ENCODE peak calls at places on chromosomes 1 and 21, in six cellular contexts. One of them, this sample, is unnamed.

GRCh38 chr1:226202246-226202645 is 15.7 kb upstream of the ACBD3 start:
- DNase-seq in BE2C: no peak
- DNase-seq in GM20000: no peak
- DNase-seq in NCI-H524: no peak
- DNase-seq in lung microvascular endothelial cell: no peak
- DNase-seq in T-helper 2 cell: no peak
- DNase-seq in this sample: no peak

GRCh38 chr1:174426153-174426552 is 21.6 kb upstream of the GPR52 start:
- DNase-seq in BE2C: no peak
- DNase-seq in GM20000: no peak
- DNase-seq in NCI-H524: no peak
- DNase-seq in lung microvascular endothelial cell: no peak
- DNase-seq in T-helper 2 cell: no peak
- DNase-seq in this sample: no peak

GRCh38 chr1:154940880-154941228 is 4.3 kb upstream of the PMVK start:
- DNase-seq in BE2C: no peak
- DNase-seq in GM20000: peak; percentile 45
- DNase-seq in NCI-H524: no peak
- DNase-seq in lung microvascular endothelial cell: no peak
- DNase-seq in T-helper 2 cell: no peak
- DNase-seq in this sample: no peak

GRCh38 chr1:25182629-25183028 is 49.7 kb downstream of the SYF2 start:
- DNase-seq in BE2C: no peak
- DNase-seq in GM20000: no peak
- DNase-seq in NCI-H524: no peak
- DNase-seq in lung microvascular endothelial cell: no peak
- DNase-seq in T-helper 2 cell: no peak
- DNase-seq in this sample: no peak

GRCh38 chr1:10449731-10450130 is at the start of gene CORT:
- DNase-seq in BE2C: no peak
- DNase-seq in GM20000: no peak
- DNase-seq in NCI-H524: no peak
- DNase-seq in lung microvascular endothelial cell: no peak
- DNase-seq in T-helper 2 cell: no peak
- DNase-seq in this sample: no peak

GRCh38 chr1:25572708-25573590 is 29.5 kb downstream of the LDLRAP1 start:
- DNase-seq in BE2C: peak; percentile 66
- DNase-seq in GM20000: peak; percentile 71
- DNase-seq in NCI-H524: no peak
- DNase-seq in lung microvascular endothelial cell: peak; percentile 66
- DNase-seq in T-helper 2 cell: no peak
- DNase-seq in this sample: no peak

GRCh38 chr21:45639206-45640000 is 4.1 kb upstream of the PCBP3 start:
- DNase-seq in BE2C: no peak
- DNase-seq in GM20000: no peak
- DNase-seq in NCI-H524: peak; percentile 50
- DNase-seq in lung microvascular endothelial cell: no peak
- DNase-seq in T-helper 2 cell: no peak
- DNase-seq in this sample: no peak

GRCh38 chr1:7281821-7282220 is 489.3 kb upstream of the VAMP3 start:
- DNase-seq in BE2C: no peak
- DNase-seq in GM20000: no peak
- DNase-seq in NCI-H524: no peak
- DNase-seq in lung microvascular endothelial cell: no peak
- DNase-seq in T-helper 2 cell: no peak
- DNase-seq in this sample: peak; percentile 88

GRCh38 chr1:159879977-159880376 is 17.5 kb upstream of the VSIG8 start:
- DNase-seq in BE2C: no peak
- DNase-seq in GM20000: no peak
- DNase-seq in NCI-H524: no peak
- DNase-seq in lung microvascular endothelial cell: no peak
- DNase-seq in T-helper 2 cell: no peak
- DNase-seq in this sample: peak; percentile 62

GRCh38 chr21:42766756-42767560 is 112.4 kb downstream of the WDR4 start:
- DNase-seq in BE2C: peak; percentile 8
- DNase-seq in GM20000: no peak
- DNase-seq in NCI-H524: no peak
- DNase-seq in lung microvascular endothelial cell: no peak
- DNase-seq in T-helper 2 cell: no peak
- DNase-seq in this sample: no peak

This sample was measured in skeletal muscle cell.